ENCODE peak calls at places on chromosomes 16 and 17, in ten cellular contexts. One of them, this sample, is unnamed.

GRCh38 chr17:11380761-11381160 is 139.7 kb downstream of the SHISA6 start:
- DNase-seq in dorsolateral prefrontal cortex: no peak
- DNase-seq in NCI-H1105: no peak
- DNase-seq in EH: no peak
- DNase-seq in left colon: no peak
- DNase-seq in GM12891: no peak
- DNase-seq in NCI-H1694 treated with DMSO at 0.1 percent for 48 hours: no peak
- DNase-seq in stimulated activated CD8-positive, alpha-beta memory T cell treated with anti-CD3 and anti-CD28 coated beads, Interleukin-12 subunit alpha, Interleukin-12 subunit beta, amount 100 ng/mL, for 4 hours: no peak
- DNase-seq in HTR-8/SVneo: no peak
- DNase-seq in GM10248: no peak
- DNase-seq in this sample: no peak

GRCh38 chr17:2862197-2862596 is 66.0 kb downstream of the RAP1GAP2 start:
- DNase-seq in dorsolateral prefrontal cortex: no peak
- DNase-seq in GM12891: no peak
- DNase-seq in left colon: no peak
- DNase-seq in NCI-H1105: no peak
- DNase-seq in stimulated activated CD8-positive, alpha-beta memory T cell treated with anti-CD3 and anti-CD28 coated beads, Interleukin-12 subunit alpha, Interleukin-12 subunit beta, amount 100 ng/mL, for 4 hours: no peak
- DNase-seq in GM10248: no peak
- DNase-seq in EH: no peak
- DNase-seq in NCI-H1694 treated with DMSO at 0.1 percent for 48 hours: peak; percentile 59
- DNase-seq in HTR-8/SVneo: no peak
- DNase-seq in this sample: no peak

GRCh38 chr17:63450551-63450950 is 4.4 kb upstream of the CYB561 start:
- DNase-seq in dorsolateral prefrontal cortex: no peak
- DNase-seq in GM12891: no peak
- DNase-seq in GM10248: no peak
- DNase-seq in EH: peak; percentile 57
- DNase-seq in left colon: no peak
- DNase-seq in HTR-8/SVneo: no peak
- DNase-seq in NCI-H1105: no peak
- DNase-seq in NCI-H1694 treated with DMSO at 0.1 percent for 48 hours: no peak
- DNase-seq in stimulated activated CD8-positive, alpha-beta memory T cell treated with anti-CD3 and anti-CD28 coated beads, Interleukin-12 subunit alpha, Interleukin-12 subunit beta, amount 100 ng/mL, for 4 hours: no peak
- DNase-seq in this sample: no peak

GRCh38 chr17:48730240-48730550 is 1.6 kb upstream of the HOXB13 start:
- DNase-seq in NCI-H1105: no peak
- DNase-seq in stimulated activated CD8-positive, alpha-beta memory T cell treated with anti-CD3 and anti-CD28 coated beads, Interleukin-12 subunit alpha, Interleukin-12 subunit beta, amount 100 ng/mL, for 4 hours: no peak
- DNase-seq in EH: no peak
- DNase-seq in GM12891: no peak
- DNase-seq in left colon: no peak
- DNase-seq in NCI-H1694 treated with DMSO at 0.1 percent for 48 hours: no peak
- DNase-seq in HTR-8/SVneo: no peak
- DNase-seq in dorsolateral prefrontal cortex: no peak
- DNase-seq in GM10248: no peak
- DNase-seq in this sample: no peak

GRCh38 chr16:88983771-88984687 is 7.0 kb upstream of the CBFA2T3 start:
- DNase-seq in dorsolateral prefrontal cortex: no peak
- DNase-seq in stimulated activated CD8-positive, alpha-beta memory T cell treated with anti-CD3 and anti-CD28 coated beads, Interleukin-12 subunit alpha, Interleukin-12 subunit beta, amount 100 ng/mL, for 4 hours: no peak
- DNase-seq in left colon: no peak
- DNase-seq in NCI-H1694 treated with DMSO at 0.1 percent for 48 hours: no peak
- DNase-seq in GM12891: peak; percentile 73
- DNase-seq in GM10248: peak; percentile 74
- DNase-seq in NCI-H1105: no peak
- DNase-seq in EH: no peak
- DNase-seq in HTR-8/SVneo: no peak
- DNase-seq in this sample: no peak

GRCh38 chr16:86899757-86900156 is 321.4 kb downstream of the FOXL1 start:
- DNase-seq in EH: peak; percentile 52
- DNase-seq in NCI-H1105: no peak
- DNase-seq in HTR-8/SVneo: peak; percentile 28
- DNase-seq in NCI-H1694 treated with DMSO at 0.1 percent for 48 hours: no peak
- DNase-seq in GM12891: no peak
- DNase-seq in left colon: no peak
- DNase-seq in GM10248: no peak
- DNase-seq in stimulated activated CD8-positive, alpha-beta memory T cell treated with anti-CD3 and anti-CD28 coated beads, Interleukin-12 subunit alpha, Interleukin-12 subunit beta, amount 100 ng/mL, for 4 hours: no peak
- DNase-seq in dorsolateral prefrontal cortex: no peak
- DNase-seq in this sample: peak; percentile 70

GRCh38 chr17:31320791-31321190 is 631 bp downstream of the EVI2A start:
- DNase-seq in GM10248: no peak
- DNase-seq in NCI-H1105: no peak
- DNase-seq in left colon: no peak
- DNase-seq in HTR-8/SVneo: no peak
- DNase-seq in GM12891: no peak
- DNase-seq in NCI-H1694 treated with DMSO at 0.1 percent for 48 hours: no peak
- DNase-seq in dorsolateral prefrontal cortex: no peak
- DNase-seq in EH: peak; percentile 24
- DNase-seq in stimulated activated CD8-positive, alpha-beta memory T cell treated with anti-CD3 and anti-CD28 coated beads, Interleukin-12 subunit alpha, Interleukin-12 subunit beta, amount 100 ng/mL, for 4 hours: no peak
- DNase-seq in this sample: no peak

GRCh38 chr17:6269474-6269873 is 165.4 kb downstream of the AIPL1 start:
- DNase-seq in dorsolateral prefrontal cortex: no peak
- DNase-seq in NCI-H1694 treated with DMSO at 0.1 percent for 48 hours: no peak
- DNase-seq in EH: peak; percentile 48
- DNase-seq in left colon: peak; percentile 56
- DNase-seq in GM12891: peak; percentile 35
- DNase-seq in GM10248: peak; percentile 28
- DNase-seq in NCI-H1105: no peak
- DNase-seq in stimulated activated CD8-positive, alpha-beta memory T cell treated with anti-CD3 and anti-CD28 coated beads, Interleukin-12 subunit alpha, Interleukin-12 subunit beta, amount 100 ng/mL, for 4 hours: no peak
- DNase-seq in HTR-8/SVneo: peak; percentile 45
- DNase-seq in this sample: peak; percentile 47

GRCh38 chr16:56424791-56425438 is 430 bp downstream of the AMFR start:
- DNase-seq in EH: peak; percentile 30
- DNase-seq in NCI-H1694 treated with DMSO at 0.1 percent for 48 hours: no peak
- DNase-seq in GM10248: no peak
- DNase-seq in HTR-8/SVneo: peak; percentile 25
- DNase-seq in left colon: peak; percentile 58
- DNase-seq in stimulated activated CD8-positive, alpha-beta memory T cell treated with anti-CD3 and anti-CD28 coated beads, Interleukin-12 subunit alpha, Interleukin-12 subunit beta, amount 100 ng/mL, for 4 hours: peak; percentile 34
- DNase-seq in dorsolateral prefrontal cortex: peak; percentile 59
- DNase-seq in GM12891: peak; percentile 14
- DNase-seq in NCI-H1105: peak; percentile 38
- DNase-seq in this sample: no peak

GRCh38 chr16:2365895-2366294 is 25.4 kb upstream of the ABCA3 start:
- DNase-seq in left colon: no peak
- DNase-seq in EH: peak; percentile 84
- DNase-seq in HTR-8/SVneo: peak; percentile 23
- DNase-seq in GM10248: no peak
- DNase-seq in GM12891: no peak
- DNase-seq in stimulated activated CD8-positive, alpha-beta memory T cell treated with anti-CD3 and anti-CD28 coated beads, Interleukin-12 subunit alpha, Interleukin-12 subunit beta, amount 100 ng/mL, for 4 hours: no peak
- DNase-seq in dorsolateral prefrontal cortex: no peak
- DNase-seq in NCI-H1105: no peak
- DNase-seq in NCI-H1694 treated with DMSO at 0.1 percent for 48 hours: no peak
- DNase-seq in this sample: peak; percentile 84

GRCh38 chr17:43006639-43007551 is at the start of gene IFI35:
- DNase-seq in NCI-H1105: no peak
- DNase-seq in stimulated activated CD8-positive, alpha-beta memory T cell treated with anti-CD3 and anti-CD28 coated beads, Interleukin-12 subunit alpha, Interleukin-12 subunit beta, amount 100 ng/mL, for 4 hours: peak; percentile 73
- DNase-seq in GM12891: peak; percentile 74
- DNase-seq in HTR-8/SVneo: peak; percentile 90
- DNase-seq in left colon: peak; percentile 90
- DNase-seq in dorsolateral prefrontal cortex: peak; percentile 81
- DNase-seq in EH: peak; percentile 89
- DNase-seq in GM10248: peak; percentile 90
- DNase-seq in NCI-H1694 treated with DMSO at 0.1 percent for 48 hours: peak; percentile 30
- DNase-seq in this sample: peak; percentile 94

GRCh38 chr17:72826602-72827001 is 265.9 kb downstream of the SLC39A11 start:
- DNase-seq in HTR-8/SVneo: peak; percentile 37
- DNase-seq in EH: peak; percentile 33
- DNase-seq in NCI-H1105: no peak
- DNase-seq in left colon: no peak
- DNase-seq in NCI-H1694 treated with DMSO at 0.1 percent for 48 hours: no peak
- DNase-seq in stimulated activated CD8-positive, alpha-beta memory T cell treated with anti-CD3 and anti-CD28 coated beads, Interleukin-12 subunit alpha, Interleukin-12 subunit beta, amount 100 ng/mL, for 4 hours: no peak
- DNase-seq in GM12891: no peak
- DNase-seq in dorsolateral prefrontal cortex: no peak
- DNase-seq in GM10248: no peak
- DNase-seq in this sample: peak; percentile 82

GRCh38 chr17:38428643-38429371 is 543 bp downstream of the ARHGAP23 start:
- DNase-seq in GM10248: no peak
- DNase-seq in dorsolateral prefrontal cortex: peak; percentile 88
- DNase-seq in stimulated activated CD8-positive, alpha-beta memory T cell treated with anti-CD3 and anti-CD28 coated beads, Interleukin-12 subunit alpha, Interleukin-12 subunit beta, amount 100 ng/mL, for 4 hours: no peak
- DNase-seq in left colon: peak; percentile 55
- DNase-seq in NCI-H1105: no peak
- DNase-seq in EH: peak; percentile 73
- DNase-seq in GM12891: no peak
- DNase-seq in HTR-8/SVneo: peak; percentile 83
- DNase-seq in NCI-H1694 treated with DMSO at 0.1 percent for 48 hours: no peak
- DNase-seq in this sample: no peak

GRCh38 chr17:45050680-45051059 is 762 bp downstream of the DCAKD start:
- DNase-seq in dorsolateral prefrontal cortex: no peak
- DNase-seq in HTR-8/SVneo: no peak
- DNase-seq in GM12891: no peak
- DNase-seq in NCI-H1105: no peak
- DNase-seq in NCI-H1694 treated with DMSO at 0.1 percent for 48 hours: no peak
- DNase-seq in left colon: peak; percentile 46
- DNase-seq in stimulated activated CD8-positive, alpha-beta memory T cell treated with anti-CD3 and anti-CD28 coated beads, Interleukin-12 subunit alpha, Interleukin-12 subunit beta, amount 100 ng/mL, for 4 hours: peak; percentile 21
- DNase-seq in EH: peak; percentile 37
- DNase-seq in GM10248: no peak
- DNase-seq in this sample: peak; percentile 37